ENCODE peak calls at places on chromosomes 13 and 19, in ten cellular contexts. One of them, this sample, is unnamed.

GRCh38 chr19:40691421-40692211 is 1.2 kb upstream of the NUMBL start:
- DNase-seq in thoracic aorta: no peak
- DNase-seq in HCEC 1CT: no peak
- DNase-seq in GM23248: peak; percentile 25
- DNase-seq in Karpas-422: peak; percentile 55
- DNase-seq in brain microvascular endothelial cell: no peak
- DNase-seq in type B pancreatic cell: no peak
- DNase-seq in T-helper 22 cell: no peak
- DNase-seq in head of caudate nucleus: no peak
- DNase-seq in stimulated activated CD4-positive, alpha-beta T cell treated with anti-CD3 and anti-CD28 coated beads, Interleukin-1b, Interleukin-23, amount 100 ng/mL, for 24 hours: no peak
- DNase-seq in this sample: no peak

GRCh38 chr13:108968566-108968965 is 339.2 kb downstream of the MYO16 start:
- DNase-seq in stimulated activated CD4-positive, alpha-beta T cell treated with anti-CD3 and anti-CD28 coated beads, Interleukin-1b, Interleukin-23, amount 100 ng/mL, for 24 hours: no peak
- DNase-seq in type B pancreatic cell: no peak
- DNase-seq in brain microvascular endothelial cell: no peak
- DNase-seq in HCEC 1CT: no peak
- DNase-seq in Karpas-422: no peak
- DNase-seq in thoracic aorta: no peak
- DNase-seq in head of caudate nucleus: no peak
- DNase-seq in T-helper 22 cell: no peak
- DNase-seq in GM23248: no peak
- DNase-seq in this sample: no peak

GRCh38 chr19:2743099-2743498 is 3.3 kb upstream of the SLC39A3 start:
- DNase-seq in head of caudate nucleus: peak; percentile 82
- DNase-seq in T-helper 22 cell: no peak
- DNase-seq in HCEC 1CT: no peak
- DNase-seq in brain microvascular endothelial cell: no peak
- DNase-seq in stimulated activated CD4-positive, alpha-beta T cell treated with anti-CD3 and anti-CD28 coated beads, Interleukin-1b, Interleukin-23, amount 100 ng/mL, for 24 hours: no peak
- DNase-seq in GM23248: no peak
- DNase-seq in thoracic aorta: no peak
- DNase-seq in Karpas-422: no peak
- DNase-seq in type B pancreatic cell: no peak
- DNase-seq in this sample: no peak

GRCh38 chr13:95262837-95263381 is 38.3 kb downstream of the ABCC4 start:
- DNase-seq in stimulated activated CD4-positive, alpha-beta T cell treated with anti-CD3 and anti-CD28 coated beads, Interleukin-1b, Interleukin-23, amount 100 ng/mL, for 24 hours: no peak
- DNase-seq in HCEC 1CT: no peak
- DNase-seq in Karpas-422: no peak
- DNase-seq in type B pancreatic cell: no peak
- DNase-seq in head of caudate nucleus: no peak
- DNase-seq in GM23248: no peak
- DNase-seq in T-helper 22 cell: no peak
- DNase-seq in thoracic aorta: no peak
- DNase-seq in brain microvascular endothelial cell: no peak
- DNase-seq in this sample: no peak

GRCh38 chr13:72535076-72535475 is 192.4 kb downstream of the MZT1 start:
- DNase-seq in brain microvascular endothelial cell: no peak
- DNase-seq in stimulated activated CD4-positive, alpha-beta T cell treated with anti-CD3 and anti-CD28 coated beads, Interleukin-1b, Interleukin-23, amount 100 ng/mL, for 24 hours: no peak
- DNase-seq in HCEC 1CT: no peak
- DNase-seq in type B pancreatic cell: no peak
- DNase-seq in head of caudate nucleus: no peak
- DNase-seq in thoracic aorta: no peak
- DNase-seq in Karpas-422: no peak
- DNase-seq in GM23248: no peak
- DNase-seq in T-helper 22 cell: no peak
- DNase-seq in this sample: no peak

GRCh38 chr13:50713849-50714248 is 129.6 kb downstream of the DLEU7 start:
- DNase-seq in stimulated activated CD4-positive, alpha-beta T cell treated with anti-CD3 and anti-CD28 coated beads, Interleukin-1b, Interleukin-23, amount 100 ng/mL, for 24 hours: no peak
- DNase-seq in Karpas-422: no peak
- DNase-seq in thoracic aorta: no peak
- DNase-seq in HCEC 1CT: peak; percentile 3
- DNase-seq in GM23248: peak; percentile 78
- DNase-seq in brain microvascular endothelial cell: peak; percentile 82
- DNase-seq in type B pancreatic cell: no peak
- DNase-seq in T-helper 22 cell: no peak
- DNase-seq in head of caudate nucleus: no peak
- DNase-seq in this sample: peak; percentile 19

GRCh38 chr13:23969672-23970071 is 72.4 kb upstream of the C1QTNF9B start:
- DNase-seq in HCEC 1CT: no peak
- DNase-seq in T-helper 22 cell: no peak
- DNase-seq in brain microvascular endothelial cell: peak; percentile 81
- DNase-seq in Karpas-422: no peak
- DNase-seq in GM23248: peak; percentile 30
- DNase-seq in type B pancreatic cell: peak; percentile 16
- DNase-seq in head of caudate nucleus: no peak
- DNase-seq in stimulated activated CD4-positive, alpha-beta T cell treated with anti-CD3 and anti-CD28 coated beads, Interleukin-1b, Interleukin-23, amount 100 ng/mL, for 24 hours: no peak
- DNase-seq in thoracic aorta: no peak
- DNase-seq in this sample: no peak

GRCh38 chr13:93727301-93728141 is 500.9 kb downstream of the GPC6 start:
- DNase-seq in brain microvascular endothelial cell: peak; percentile 50
- DNase-seq in type B pancreatic cell: no peak
- DNase-seq in GM23248: peak; percentile 41
- DNase-seq in T-helper 22 cell: no peak
- DNase-seq in thoracic aorta: no peak
- DNase-seq in HCEC 1CT: peak; percentile 72
- DNase-seq in head of caudate nucleus: no peak
- DNase-seq in stimulated activated CD4-positive, alpha-beta T cell treated with anti-CD3 and anti-CD28 coated beads, Interleukin-1b, Interleukin-23, amount 100 ng/mL, for 24 hours: no peak
- DNase-seq in Karpas-422: no peak
- DNase-seq in this sample: no peak

GRCh38 chr19:32406161-32407003 is 812 bp downstream of the DPY19L3 start:
- DNase-seq in GM23248: peak; percentile 33
- DNase-seq in HCEC 1CT: no peak
- DNase-seq in Karpas-422: no peak
- DNase-seq in thoracic aorta: no peak
- DNase-seq in stimulated activated CD4-positive, alpha-beta T cell treated with anti-CD3 and anti-CD28 coated beads, Interleukin-1b, Interleukin-23, amount 100 ng/mL, for 24 hours: no peak
- DNase-seq in brain microvascular endothelial cell: no peak
- DNase-seq in T-helper 22 cell: no peak
- DNase-seq in head of caudate nucleus: no peak
- DNase-seq in type B pancreatic cell: no peak
- DNase-seq in this sample: no peak

GRCh38 chr19:16737909-16738308 is 18.3 kb downstream of the NWD1 start:
- DNase-seq in stimulated activated CD4-positive, alpha-beta T cell treated with anti-CD3 and anti-CD28 coated beads, Interleukin-1b, Interleukin-23, amount 100 ng/mL, for 24 hours: no peak
- DNase-seq in head of caudate nucleus: no peak
- DNase-seq in brain microvascular endothelial cell: no peak
- DNase-seq in HCEC 1CT: no peak
- DNase-seq in Karpas-422: no peak
- DNase-seq in thoracic aorta: no peak
- DNase-seq in GM23248: no peak
- DNase-seq in type B pancreatic cell: no peak
- DNase-seq in T-helper 22 cell: no peak
- DNase-seq in this sample: peak; percentile 33

GRCh38 chr13:24225930-24226329 is 65.4 kb downstream of the SPATA13 start:
- DNase-seq in HCEC 1CT: no peak
- DNase-seq in head of caudate nucleus: no peak
- DNase-seq in T-helper 22 cell: no peak
- DNase-seq in GM23248: no peak
- DNase-seq in type B pancreatic cell: no peak
- DNase-seq in brain microvascular endothelial cell: no peak
- DNase-seq in thoracic aorta: no peak
- DNase-seq in Karpas-422: peak; percentile 50
- DNase-seq in stimulated activated CD4-positive, alpha-beta T cell treated with anti-CD3 and anti-CD28 coated beads, Interleukin-1b, Interleukin-23, amount 100 ng/mL, for 24 hours: no peak
- DNase-seq in this sample: no peak

GRCh38 chr19:12838893-12839656 is 760 bp downstream of the MAST1 start:
- DNase-seq in type B pancreatic cell: no peak
- DNase-seq in HCEC 1CT: no peak
- DNase-seq in thoracic aorta: no peak
- DNase-seq in brain microvascular endothelial cell: no peak
- DNase-seq in Karpas-422: peak; percentile 52
- DNase-seq in stimulated activated CD4-positive, alpha-beta T cell treated with anti-CD3 and anti-CD28 coated beads, Interleukin-1b, Interleukin-23, amount 100 ng/mL, for 24 hours: no peak
- DNase-seq in GM23248: no peak
- DNase-seq in head of caudate nucleus: no peak
- DNase-seq in T-helper 22 cell: no peak
- DNase-seq in this sample: no peak

GRCh38 chr19:15507068-15508034 is 974 bp upstream of the CYP4F22 start:
- DNase-seq in GM23248: no peak
- DNase-seq in HCEC 1CT: no peak
- DNase-seq in brain microvascular endothelial cell: no peak
- DNase-seq in type B pancreatic cell: no peak
- DNase-seq in thoracic aorta: no peak
- DNase-seq in head of caudate nucleus: no peak
- DNase-seq in T-helper 22 cell: no peak
- DNase-seq in Karpas-422: no peak
- DNase-seq in stimulated activated CD4-positive, alpha-beta T cell treated with anti-CD3 and anti-CD28 coated beads, Interleukin-1b, Interleukin-23, amount 100 ng/mL, for 24 hours: no peak
- DNase-seq in this sample: no peak

GRCh38 chr19:45782820-45783785 is 813 bp upstream of the DMPK start:
- DNase-seq in head of caudate nucleus: no peak
- DNase-seq in stimulated activated CD4-positive, alpha-beta T cell treated with anti-CD3 and anti-CD28 coated beads, Interleukin-1b, Interleukin-23, amount 100 ng/mL, for 24 hours: no peak
- DNase-seq in T-helper 22 cell: no peak
- DNase-seq in thoracic aorta: no peak
- DNase-seq in HCEC 1CT: peak; percentile 82
- DNase-seq in GM23248: peak; percentile 92
- DNase-seq in brain microvascular endothelial cell: peak; percentile 28
- DNase-seq in Karpas-422: no peak
- DNase-seq in type B pancreatic cell: no peak
- DNase-seq in this sample: no peak

GRCh38 chr13:41837668-41838067 is 123.2 kb downstream of the VWA8 start:
- DNase-seq in stimulated activated CD4-positive, alpha-beta T cell treated with anti-CD3 and anti-CD28 coated beads, Interleukin-1b, Interleukin-23, amount 100 ng/mL, for 24 hours: no peak
- DNase-seq in HCEC 1CT: peak; percentile 16
- DNase-seq in brain microvascular endothelial cell: no peak
- DNase-seq in head of caudate nucleus: no peak
- DNase-seq in type B pancreatic cell: no peak
- DNase-seq in thoracic aorta: no peak
- DNase-seq in T-helper 22 cell: no peak
- DNase-seq in Karpas-422: no peak
- DNase-seq in GM23248: no peak
- DNase-seq in this sample: no peak

GRCh38 chr13:39516140-39516539 is 86.9 kb downstream of the LHFPL6 start:
- DNase-seq in thoracic aorta: no peak
- DNase-seq in HCEC 1CT: no peak
- DNase-seq in type B pancreatic cell: no peak
- DNase-seq in GM23248: peak; percentile 78
- DNase-seq in brain microvascular endothelial cell: no peak
- DNase-seq in stimulated activated CD4-positive, alpha-beta T cell treated with anti-CD3 and anti-CD28 coated beads, Interleukin-1b, Interleukin-23, amount 100 ng/mL, for 24 hours: no peak
- DNase-seq in Karpas-422: no peak
- DNase-seq in head of caudate nucleus: no peak
- DNase-seq in T-helper 22 cell: no peak
- DNase-seq in this sample: no peak

GRCh38 chr13:41562541-41563178 is 105.3 kb downstream of the RGCC start:
- DNase-seq in Karpas-422: no peak
- DNase-seq in brain microvascular endothelial cell: no peak
- DNase-seq in thoracic aorta: no peak
- DNase-seq in HCEC 1CT: no peak
- DNase-seq in head of caudate nucleus: peak; percentile 67
- DNase-seq in GM23248: no peak
- DNase-seq in stimulated activated CD4-positive, alpha-beta T cell treated with anti-CD3 and anti-CD28 coated beads, Interleukin-1b, Interleukin-23, amount 100 ng/mL, for 24 hours: no peak
- DNase-seq in type B pancreatic cell: no peak
- DNase-seq in T-helper 22 cell: no peak
- DNase-seq in this sample: no peak

GRCh38 chr13:45167611-45168554 is 33.0 kb downstream of the KCTD4 start:
- DNase-seq in Karpas-422: no peak
- DNase-seq in type B pancreatic cell: no peak
- DNase-seq in stimulated activated CD4-positive, alpha-beta T cell treated with anti-CD3 and anti-CD28 coated beads, Interleukin-1b, Interleukin-23, amount 100 ng/mL, for 24 hours: no peak
- DNase-seq in HCEC 1CT: peak; percentile 50
- DNase-seq in GM23248: peak; percentile 24
- DNase-seq in T-helper 22 cell: no peak
- DNase-seq in head of caudate nucleus: no peak
- DNase-seq in thoracic aorta: no peak
- DNase-seq in brain microvascular endothelial cell: no peak
- DNase-seq in this sample: peak; percentile 76

GRCh38 chr13:30413842-30414241 is 8.5 kb upstream of the UBE2L5 start:
- DNase-seq in Karpas-422: no peak
- DNase-seq in thoracic aorta: no peak
- DNase-seq in type B pancreatic cell: no peak
- DNase-seq in brain microvascular endothelial cell: no peak
- DNase-seq in T-helper 22 cell: no peak
- DNase-seq in GM23248: no peak
- DNase-seq in stimulated activated CD4-positive, alpha-beta T cell treated with anti-CD3 and anti-CD28 coated beads, Interleukin-1b, Interleukin-23, amount 100 ng/mL, for 24 hours: no peak
- DNase-seq in head of caudate nucleus: no peak
- DNase-seq in HCEC 1CT: no peak
- DNase-seq in this sample: no peak

GRCh38 chr19:28881616-28882015 is 331.3 kb downstream of the UQCRFS1 start:
- DNase-seq in type B pancreatic cell: no peak
- DNase-seq in GM23248: no peak
- DNase-seq in HCEC 1CT: peak; percentile 12
- DNase-seq in stimulated activated CD4-positive, alpha-beta T cell treated with anti-CD3 and anti-CD28 coated beads, Interleukin-1b, Interleukin-23, amount 100 ng/mL, for 24 hours: no peak
- DNase-seq in Karpas-422: peak; percentile 74
- DNase-seq in brain microvascular endothelial cell: no peak
- DNase-seq in head of caudate nucleus: no peak
- DNase-seq in T-helper 22 cell: no peak
- DNase-seq in thoracic aorta: no peak
- DNase-seq in this sample: no peak

GRCh38 chr13:30924321-30924720 is 8.1 kb upstream of the TEX26 start:
- DNase-seq in HCEC 1CT: no peak
- DNase-seq in stimulated activated CD4-positive, alpha-beta T cell treated with anti-CD3 and anti-CD28 coated beads, Interleukin-1b, Interleukin-23, amount 100 ng/mL, for 24 hours: no peak
- DNase-seq in T-helper 22 cell: no peak
- DNase-seq in Karpas-422: no peak
- DNase-seq in GM23248: no peak
- DNase-seq in type B pancreatic cell: no peak
- DNase-seq in brain microvascular endothelial cell: no peak
- DNase-seq in thoracic aorta: no peak
- DNase-seq in head of caudate nucleus: no peak
- DNase-seq in this sample: no peak

GRCh38 chr13:75803175-75803611 is 167.1 kb downstream of the LMO7 start:
- DNase-seq in T-helper 22 cell: no peak
- DNase-seq in Karpas-422: no peak
- DNase-seq in type B pancreatic cell: no peak
- DNase-seq in thoracic aorta: no peak
- DNase-seq in HCEC 1CT: no peak
- DNase-seq in head of caudate nucleus: no peak
- DNase-seq in stimulated activated CD4-positive, alpha-beta T cell treated with anti-CD3 and anti-CD28 coated beads, Interleukin-1b, Interleukin-23, amount 100 ng/mL, for 24 hours: no peak
- DNase-seq in brain microvascular endothelial cell: no peak
- DNase-seq in GM23248: no peak
- DNase-seq in this sample: peak; percentile 44

GRCh38 chr13:29868581-29868980 is 18.2 kb upstream of the UBL3 start:
- DNase-seq in head of caudate nucleus: no peak
- DNase-seq in HCEC 1CT: no peak
- DNase-seq in type B pancreatic cell: no peak
- DNase-seq in Karpas-422: no peak
- DNase-seq in brain microvascular endothelial cell: no peak
- DNase-seq in T-helper 22 cell: no peak
- DNase-seq in stimulated activated CD4-positive, alpha-beta T cell treated with anti-CD3 and anti-CD28 coated beads, Interleukin-1b, Interleukin-23, amount 100 ng/mL, for 24 hours: no peak
- DNase-seq in thoracic aorta: no peak
- DNase-seq in GM23248: no peak
- DNase-seq in this sample: no peak

GRCh38 chr13:60613080-60613479 is 216.1 kb downstream of the TDRD3 start:
- DNase-seq in GM23248: no peak
- DNase-seq in T-helper 22 cell: no peak
- DNase-seq in Karpas-422: no peak
- DNase-seq in thoracic aorta: no peak
- DNase-seq in head of caudate nucleus: no peak
- DNase-seq in stimulated activated CD4-positive, alpha-beta T cell treated with anti-CD3 and anti-CD28 coated beads, Interleukin-1b, Interleukin-23, amount 100 ng/mL, for 24 hours: no peak
- DNase-seq in brain microvascular endothelial cell: no peak
- DNase-seq in type B pancreatic cell: no peak
- DNase-seq in HCEC 1CT: no peak
- DNase-seq in this sample: no peak

GRCh38 chr13:109724603-109725002 is 61.8 kb downstream of the IRS2 start:
- DNase-seq in T-helper 22 cell: no peak
- DNase-seq in stimulated activated CD4-positive, alpha-beta T cell treated with anti-CD3 and anti-CD28 coated beads, Interleukin-1b, Interleukin-23, amount 100 ng/mL, for 24 hours: no peak
- DNase-seq in Karpas-422: no peak
- DNase-seq in head of caudate nucleus: peak; percentile 60
- DNase-seq in brain microvascular endothelial cell: no peak
- DNase-seq in thoracic aorta: no peak
- DNase-seq in HCEC 1CT: no peak
- DNase-seq in GM23248: no peak
- DNase-seq in type B pancreatic cell: no peak
- DNase-seq in this sample: no peak

This sample was measured in colonic mucosa.